ENCODE peak calls at places on chromosomes 11 and 22, in five cellular contexts. One of them, this sample, is unnamed.

GRCh38 chr11:117934526-117935307 is 5.5 kb upstream of the TMPRSS13 start:
- DNase-seq in AG10803: no peak
- DNase-seq in body of pancreas: no peak
- DNase-seq in H54: no peak
- DNase-seq in heart right ventricle: no peak
- DNase-seq in this sample: peak

GRCh38 chr22:49969751-49970527 is 9.4 kb downstream of the PIM3 start:
- DNase-seq in H54: no peak
- DNase-seq in heart right ventricle: peak
- DNase-seq in AG10803: no peak
- DNase-seq in body of pancreas: peak
- DNase-seq in this sample: peak

GRCh38 chr11:111937859-111938258 is 716 bp downstream of the DIXDC1 start:
- DNase-seq in heart right ventricle: no peak
- DNase-seq in H54: no peak
- DNase-seq in body of pancreas: no peak
- DNase-seq in AG10803: no peak
- DNase-seq in this sample: no peak

GRCh38 chr22:30159561-30160353 is 79.5 kb downstream of the HORMAD2 start:
- DNase-seq in H54: peak
- DNase-seq in heart right ventricle: no peak
- DNase-seq in body of pancreas: peak
- DNase-seq in AG10803: peak
- DNase-seq in this sample: peak

GRCh38 chr11:34886609-34887008 is 29.6 kb downstream of the APIP start:
- DNase-seq in heart right ventricle: no peak
- DNase-seq in body of pancreas: no peak
- DNase-seq in H54: no peak
- DNase-seq in AG10803: no peak
- DNase-seq in this sample: no peak

GRCh38 chr11:56340289-56340688 is 5.5 kb upstream of the OR8K1 start:
- DNase-seq in H54: no peak
- DNase-seq in AG10803: no peak
- DNase-seq in body of pancreas: no peak
- DNase-seq in heart right ventricle: no peak
- DNase-seq in this sample: no peak

GRCh38 chr11:1458340-1459218 is 28.0 kb downstream of the MOB2 start:
- DNase-seq in body of pancreas: peak
- DNase-seq in AG10803: no peak
- DNase-seq in H54: no peak
- DNase-seq in heart right ventricle: peak
- DNase-seq in this sample: no peak

GRCh38 chr11:102010776-102011500 is 36.3 kb upstream of the CFAP300 start:
- DNase-seq in body of pancreas: peak
- DNase-seq in H54: peak
- DNase-seq in AG10803: peak
- DNase-seq in heart right ventricle: peak
- DNase-seq in this sample: no peak

GRCh38 chr11:117950999-117951961 is 22.1 kb upstream of the TMPRSS13 start:
- DNase-seq in AG10803: no peak
- DNase-seq in heart right ventricle: no peak
- DNase-seq in H54: no peak
- DNase-seq in body of pancreas: no peak
- DNase-seq in this sample: no peak

GRCh38 chr11:126474888-126475626 is 119.6 kb downstream of the ST3GAL4 start:
- DNase-seq in AG10803: no peak
- DNase-seq in body of pancreas: no peak
- DNase-seq in H54: no peak
- DNase-seq in heart right ventricle: no peak
- DNase-seq in this sample: no peak

GRCh38 chr11:113778111-113778910 is 1.3 kb upstream of the CLDN25 start:
- DNase-seq in body of pancreas: peak
- DNase-seq in heart right ventricle: no peak
- DNase-seq in AG10803: peak
- DNase-seq in H54: peak
- DNase-seq in this sample: peak

GRCh38 chr11:118921929-118922744 is 3.6 kb downstream of the BCL9L start:
- DNase-seq in body of pancreas: peak
- DNase-seq in H54: no peak
- DNase-seq in heart right ventricle: peak
- DNase-seq in AG10803: peak
- DNase-seq in this sample: peak

GRCh38 chr11:64372802-64373597 is 14.0 kb downstream of the RPS6KA4 start:
- DNase-seq in AG10803: peak
- DNase-seq in body of pancreas: peak
- DNase-seq in heart right ventricle: no peak
- DNase-seq in H54: peak
- DNase-seq in this sample: no peak

GRCh38 chr22:48394787-48395620 is 1432.7 kb downstream of the BRD1 start:
- DNase-seq in heart right ventricle: no peak
- DNase-seq in body of pancreas: no peak
- DNase-seq in AG10803: no peak
- DNase-seq in H54: no peak
- DNase-seq in this sample: peak

GRCh38 chr11:16778286-16778685 is 39.8 kb downstream of the C11orf58 start:
- DNase-seq in heart right ventricle: no peak
- DNase-seq in AG10803: no peak
- DNase-seq in H54: no peak
- DNase-seq in body of pancreas: no peak
- DNase-seq in this sample: no peak

GRCh38 chr11:73584831-73585230 is 13.1 kb downstream of the FAM168A start:
- DNase-seq in body of pancreas: no peak
- DNase-seq in AG10803: no peak
- DNase-seq in H54: no peak
- DNase-seq in heart right ventricle: no peak
- DNase-seq in this sample: no peak

GRCh38 chr11:73210916-73211667 is 7.0 kb upstream of the P2RY2 start:
- DNase-seq in body of pancreas: no peak
- DNase-seq in heart right ventricle: no peak
- DNase-seq in H54: no peak
- DNase-seq in AG10803: no peak
- DNase-seq in this sample: no peak

GRCh38 chr11:116111546-116111945 is 607.3 kb upstream of the CADM1 start:
- DNase-seq in H54: no peak
- DNase-seq in AG10803: no peak
- DNase-seq in body of pancreas: no peak
- DNase-seq in heart right ventricle: no peak
- DNase-seq in this sample: peak

GRCh38 chr11:95897731-95898130 is 26.2 kb downstream of the MTMR2 start:
- DNase-seq in AG10803: peak
- DNase-seq in heart right ventricle: no peak
- DNase-seq in H54: no peak
- DNase-seq in body of pancreas: no peak
- DNase-seq in this sample: no peak

GRCh38 chr22:42766860-42767259 is 46.2 kb upstream of the A4GALT start:
- DNase-seq in H54: no peak
- DNase-seq in heart right ventricle: no peak
- DNase-seq in AG10803: no peak
- DNase-seq in body of pancreas: no peak
- DNase-seq in this sample: no peak

GRCh38 chr11:125174686-125175085 is 10.1 kb downstream of the PKNOX2 start:
- DNase-seq in H54: no peak
- DNase-seq in heart right ventricle: no peak
- DNase-seq in AG10803: no peak
- DNase-seq in body of pancreas: no peak
- DNase-seq in this sample: no peak

GRCh38 chr11:105611837-105612480 is 2.1 kb downstream of the GRIA4 start:
- DNase-seq in heart right ventricle: no peak
- DNase-seq in body of pancreas: no peak
- DNase-seq in AG10803: no peak
- DNase-seq in H54: no peak
- DNase-seq in this sample: no peak

GRCh38 chr22:45036154-45036553 is 26.3 kb upstream of the PHF21B start:
- DNase-seq in AG10803: peak
- DNase-seq in H54: no peak
- DNase-seq in body of pancreas: no peak
- DNase-seq in heart right ventricle: no peak
- DNase-seq in this sample: no peak

GRCh38 chr11:64007160-64007628 is 21.0 kb downstream of the OTUB1 start:
- DNase-seq in H54: no peak
- DNase-seq in body of pancreas: no peak
- DNase-seq in heart right ventricle: no peak
- DNase-seq in AG10803: peak
- DNase-seq in this sample: no peak

GRCh38 chr22:41535244-41535643 is 9.0 kb downstream of the POLR3H start:
- DNase-seq in body of pancreas: no peak
- DNase-seq in H54: no peak
- DNase-seq in heart right ventricle: no peak
- DNase-seq in AG10803: no peak
- DNase-seq in this sample: no peak

GRCh38 chr22:33757443-33758124 is 162.7 kb downstream of the LARGE1 start:
- DNase-seq in body of pancreas: peak
- DNase-seq in H54: no peak
- DNase-seq in AG10803: no peak
- DNase-seq in heart right ventricle: no peak
- DNase-seq in this sample: peak

GRCh38 chr22:46013460-46014416 is 36.8 kb upstream of the WNT7B start:
- DNase-seq in body of pancreas: peak
- DNase-seq in AG10803: peak
- DNase-seq in heart right ventricle: peak
- DNase-seq in H54: peak
- DNase-seq in this sample: peak

GRCh38 chr11:473415-473814 is 23.3 kb downstream of the PTDSS2 start:
- DNase-seq in AG10803: no peak
- DNase-seq in H54: no peak
- DNase-seq in heart right ventricle: no peak
- DNase-seq in body of pancreas: no peak
- DNase-seq in this sample: no peak

GRCh38 chr11:71501071-71501985 is 25.7 kb upstream of the KRTAP5-7 start:
- DNase-seq in H54: no peak
- DNase-seq in AG10803: no peak
- DNase-seq in heart right ventricle: no peak
- DNase-seq in body of pancreas: no peak
- DNase-seq in this sample: peak

GRCh38 chr11:2093575-2094353 is 45.4 kb downstream of the IGF2 start:
- DNase-seq in AG10803: peak
- DNase-seq in heart right ventricle: peak
- DNase-seq in H54: no peak
- DNase-seq in body of pancreas: peak
- DNase-seq in this sample: peak

This sample was measured in left lobe of liver.